ENCODE peak calls at places on chromosomes 13 and 19, in five cellular contexts. E, D, M, T and U are unnamed samples.

GRCh38 chr13:105616313-105617075 is 919.0 kb downstream of the EFNB2 start:
- DNase-seq in M (no peak), D (no peak), E (no peak), T (no peak), U (peak; percentile 7)

GRCh38 chr19:4009990-4010807 is 2.7 kb downstream of the PIAS4 start:
- DNase-seq in M (no peak), E (peak; percentile 50), T (no peak), D (no peak), U (peak; percentile 50)

GRCh38 chr13:98103531-98103930 is 39.4 kb upstream of the FARP1 start:
- DNase-seq in M (no peak), E (no peak), T (no peak), D (no peak), U (no peak)

GRCh38 chr13:67117010-67117550 is 113.1 kb downstream of the PCDH9 start:
- DNase-seq in E (no peak), M (peak; percentile 11), T (no peak), D (no peak), U (no peak)

GRCh38 chr13:51267581-51267980 is 45.4 kb downstream of the FAM124A start:
- DNase-seq in D (no peak), E (no peak), M (no peak), T (no peak), U (no peak)

GRCh38 chr13:25085125-25085742 is 10.7 kb upstream of the PABPC3 start:
- DNase-seq in E (peak; percentile 54), M (peak; percentile 11), T (peak; percentile 29), D (no peak), U (peak; percentile 12)

GRCh38 chr13:59112375-59112774 is 1051.4 kb downstream of the DIAPH3 start:
- DNase-seq in M (peak; percentile 98), D (no peak), T (no peak), E (peak; percentile 100), U (peak; percentile 82)

GRCh38 chr13:78700121-78700910 is 41.4 kb upstream of the OBI1 start:
- DNase-seq in D (no peak), E (peak; percentile 85), M (peak; percentile 71), T (no peak), U (no peak)

GRCh38 chr19:48815870-48816501 is 5.2 kb upstream of the BCAT2 start:
- DNase-seq in E (peak; percentile 25), D (no peak), T (peak; percentile 62), M (no peak), U (peak; percentile 33)

GRCh38 chr13:113952151-113952982 is 21.5 kb downstream of the C13orf46 start:
- DNase-seq in T (no peak), D (peak; percentile 35), M (no peak), E (no peak), U (no peak)

GRCh38 chr19:19679176-19680073 is 10.8 kb downstream of the ZNF101 start:
- DNase-seq in E (no peak), M (no peak), T (no peak), D (no peak), U (no peak)

GRCh38 chr13:98279473-98280175 is 102.6 kb upstream of the RNF113B start:
- DNase-seq in D (no peak), E (no peak), M (no peak), T (no peak), U (no peak)